ENCODE peak calls at places on chromosomes 6 and 20, in seven cellular contexts. Z, F, U, J, L, Y and V are unnamed samples.
A peak's percentile ranks its signal among the peaks of the same experiment; 100 is the strongest.

GRCh38 chr6:111759836-111760785 is 113.1 kb downstream of the FYN start:
- DNase-seq in Z (no peak), F (no peak), U (peak; percentile 34), J (no peak), L (peak; percentile 94), Y (no peak), V (no peak)

GRCh38 chr6:121522265-121522664 is 86.8 kb downstream of the GJA1 start:
- DNase-seq in Z (peak; percentile 99), F (no peak), U (peak; percentile 58), J (peak; percentile 83), L (peak; percentile 90), Y (no peak), V (peak; percentile 45)

GRCh38 chr6:36692220-36692619 is 5.4 kb upstream of the RAB44 start:
- DNase-seq in Z (no peak), F (peak; percentile 53), U (no peak), J (no peak), L (no peak), Y (no peak), V (no peak)

GRCh38 chr6:170042086-170042485 is 248.8 kb downstream of the DLL1 start:
- DNase-seq in Z (no peak), F (no peak), U (no peak), J (no peak), L (no peak), Y (no peak), V (no peak)

GRCh38 chr20:4383966-4384365 is 337.7 kb upstream of the PRND start:
- DNase-seq in Z (no peak), F (no peak), U (no peak), J (no peak), L (peak; percentile 32), Y (no peak), V (no peak)

GRCh38 chr6:83590413-83590812 is 78.1 kb downstream of the PRSS35 start:
- DNase-seq in Z (no peak), F (no peak), U (no peak), J (no peak), L (peak; percentile 10), Y (no peak), V (no peak)

GRCh38 chr20:49447946-49448809 is 34.3 kb downstream of the KCNB1 start:
- DNase-seq in Z (no peak), F (peak; percentile 81), U (no peak), J (no peak), L (peak; percentile 69), Y (peak; percentile 57), V (peak; percentile 83)

GRCh38 chr20:17825949-17826843 is 126.4 kb downstream of the BANF2 start:
- DNase-seq in Z (no peak), F (no peak), U (no peak), J (no peak), L (no peak), Y (no peak), V (peak; percentile 15)

GRCh38 chr6:101666256-101666655 is 272.7 kb downstream of the GRIK2 start:
- DNase-seq in Z (no peak), F (no peak), U (peak; percentile 72), J (peak; percentile 82), L (peak; percentile 23), Y (no peak), V (no peak)

GRCh38 chr20:2631228-2631627 is 21.2 kb upstream of the NOP56 start:
- DNase-seq in Z (no peak), F (no peak), U (no peak), J (no peak), L (peak; percentile 13), Y (no peak), V (no peak)

GRCh38 chr6:134421496-134421895 is 103.6 kb upstream of the SGK1 start:
- DNase-seq in Z (peak; percentile 58), F (no peak), U (no peak), J (no peak), L (peak; percentile 51), Y (no peak), V (no peak)

GRCh38 chr6:156634048-156634447 is 143.1 kb upstream of the ARID1B start:
- DNase-seq in Z (no peak), F (no peak), U (no peak), J (no peak), L (no peak), Y (no peak), V (no peak)

GRCh38 chr20:8121666-8122065 is 10.4 kb upstream of the PLCB1 start:
- DNase-seq in Z (no peak), F (no peak), U (peak; percentile 55), J (no peak), L (no peak), Y (no peak), V (no peak)

GRCh38 chr20:1825492-1825891 is 69.7 kb upstream of the SIRPA start:
- DNase-seq in Z (peak; percentile 11), F (no peak), U (peak; percentile 53), J (no peak), L (peak; percentile 76), Y (no peak), V (no peak)

GRCh38 chr6:24864345-24864744 is 65.6 kb upstream of the ARMH2 start:
- DNase-seq in Z (no peak), F (no peak), U (no peak), J (no peak), L (peak; percentile 10), Y (peak; percentile 28), V (no peak)

GRCh38 chr6:43120938-43121913 is 45.1 kb downstream of the PTK7 start:
- DNase-seq in Z (no peak), F (peak; percentile 86), U (peak; percentile 94), J (peak; percentile 93), L (peak; percentile 98), Y (peak; percentile 72), V (peak; percentile 88)

GRCh38 chr20:24808616-24809015 is 140.5 kb upstream of the CST7 start:
- DNase-seq in Z (no peak), F (peak; percentile 30), U (no peak), J (no peak), L (no peak), Y (no peak), V (no peak)

GRCh38 chr20:24958506-24959385 is 9.7 kb downstream of the CST7 start:
- DNase-seq in Z (no peak), F (no peak), U (no peak), J (no peak), L (no peak), Y (no peak), V (peak; percentile 40)

GRCh38 chr6:3458706-3459421 is 2.0 kb upstream of the SLC22A23 start:
- DNase-seq in Z (no peak), F (no peak), U (no peak), J (no peak), L (no peak), Y (no peak), V (no peak)

GRCh38 chr6:123439371-123439770 is 197.4 kb downstream of the TRDN start:
- DNase-seq in Z (no peak), F (no peak), U (no peak), J (no peak), L (no peak), Y (no peak), V (no peak)

GRCh38 chr6:166502453-166502852 is 84.0 kb downstream of the RAMACL start:
- DNase-seq in Z (no peak), F (no peak), U (no peak), J (no peak), L (no peak), Y (peak; percentile 83), V (no peak)

GRCh38 chr20:50635676-50636600 is 55.4 kb downstream of the RIPOR3 start:
- DNase-seq in Z (peak; percentile 54), F (peak; percentile 88), U (peak; percentile 74), J (peak; percentile 57), L (peak; percentile 78), Y (peak; percentile 84), V (peak; percentile 78)

GRCh38 chr20:37990571-37991151 is 42.6 kb downstream of the TTI1 start:
- DNase-seq in Z (peak; percentile 59), F (peak; percentile 82), U (peak; percentile 80), J (no peak), L (peak; percentile 65), Y (peak; percentile 87), V (peak; percentile 23)

GRCh38 chr20:9999660-10000059 is 35.1 kb upstream of the ANKEF1 start:
- DNase-seq in Z (no peak), F (no peak), U (no peak), J (no peak), L (no peak), Y (peak; percentile 32), V (no peak)

GRCh38 chr6:154606457-154606856 is 96.0 kb upstream of the CNKSR3 start:
- DNase-seq in Z (no peak), F (no peak), U (no peak), J (no peak), L (peak; percentile 3), Y (no peak), V (no peak)

GRCh38 chr6:79842382-79843040 is 104.8 kb downstream of the ELOVL4 start:
- DNase-seq in Z (no peak), F (no peak), U (no peak), J (no peak), L (no peak), Y (no peak), V (no peak)

GRCh38 chr6:79838851-79839250 is 108.5 kb downstream of the ELOVL4 start:
- DNase-seq in Z (no peak), F (no peak), U (no peak), J (no peak), L (no peak), Y (no peak), V (no peak)

GRCh38 chr6:79841577-79842381 is 105.6 kb downstream of the ELOVL4 start:
- DNase-seq in Z (no peak), F (no peak), U (no peak), J (no peak), L (no peak), Y (no peak), V (no peak)
- H3K36me3 ChIP-seq in Z (no peaks in the 10 kb centered on the region), F (no peaks in the 10 kb centered on the region), U (no peaks in the 10 kb centered on the region), J (no peaks in the 10 kb centered on the region), L (no peaks in the 10 kb centered on the region), Y (no peaks in the 10 kb centered on the region), V (no peaks in the 10 kb centered on the region)

GRCh38 chr6:125888989-125889656 is 67.4 kb upstream of the HINT3 start:
- DNase-seq in Z (peak; percentile 71), F (no peak), U (peak; percentile 66), J (no peak), L (peak; percentile 62), Y (no peak), V (no peak)
- H3K36me3 ChIP-seq in Z (peaks cover 25% of the 10 kb centered on the region), F (peaks cover 55% of the 10 kb centered on the region), U (peaks cover 36% of the 10 kb centered on the region), J (peaks cover 2% of the 10 kb centered on the region), L (peaks cover 6% of the 10 kb centered on the region), Y (peaks cover 99% of the 10 kb centered on the region), V (peaks cover 48% of the 10 kb centered on the region)

DNA sequence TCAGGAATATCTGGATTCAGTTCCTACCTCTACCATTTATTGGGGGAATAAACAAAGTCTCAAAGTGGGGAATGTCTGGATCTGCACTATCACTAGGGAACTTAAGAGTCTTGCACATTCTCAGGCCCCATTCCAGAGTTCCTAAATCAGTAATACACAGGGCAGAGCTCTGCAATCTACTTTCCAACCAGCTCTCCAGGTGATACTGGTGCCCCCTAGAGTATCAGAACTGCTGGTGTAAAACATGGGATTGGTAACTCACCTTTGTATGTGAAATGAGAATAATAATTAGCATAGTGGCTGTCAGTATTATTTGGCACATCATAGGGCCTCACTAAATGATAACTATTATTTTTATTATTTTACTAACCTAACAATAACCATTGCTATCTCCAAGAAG is 278.8 kb upstream of the IMPG1 start:
- DNase-seq in Z (no peak), F (no peak), U (no peak), J (no peak), L (peak; percentile 0), Y (no peak), V (no peak)
- H3K36me3 ChIP-seq in Z (no peaks in the 10 kb centered on the region), F (no peaks in the 10 kb centered on the region), U (no peaks in the 10 kb centered on the region), J (no peaks in the 10 kb centered on the region), L (no peaks in the 10 kb centered on the region), Y (no peaks in the 10 kb centered on the region), V (no peaks in the 10 kb centered on the region)

DNA sequence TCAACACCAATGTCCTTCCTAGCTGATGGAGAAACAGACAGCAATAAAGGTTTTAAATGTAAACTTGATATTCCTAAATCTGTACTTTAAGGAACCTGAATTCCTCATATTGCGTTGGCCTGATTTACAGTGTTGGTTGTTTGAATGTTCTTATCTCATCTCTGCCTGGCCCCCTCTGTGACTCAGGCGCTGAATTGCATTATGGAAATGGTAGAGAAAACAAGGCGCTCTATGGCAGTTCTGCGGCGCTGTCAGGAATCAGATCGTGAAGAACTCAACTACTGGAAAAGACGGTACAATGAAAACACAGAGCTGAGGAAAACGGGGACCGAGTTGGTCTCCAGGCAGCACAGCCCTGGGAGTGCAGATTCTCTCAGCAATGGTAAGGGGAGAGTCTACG is 32.6 kb upstream of the C20orf144 start:
- DNase-seq in Z (no peak), F (no peak), U (no peak), J (no peak), L (no peak), Y (no peak), V (no peak)
- H3K36me3 ChIP-seq in Z (peaks cover 6% of the 10 kb centered on the region), F (peaks cover 87% of the 10 kb centered on the region), U (peaks cover 14% of the 10 kb centered on the region), J (peaks cover 17% of the 10 kb centered on the region), L (peaks cover 66% of the 10 kb centered on the region), Y (peaks cover 90% of the 10 kb centered on the region), V (peaks cover 47% of the 10 kb centered on the region)